ENCODE peak calls at places on chromosomes 1 and 21, in nine cellular contexts. U, W, V, O, E, D, N, Q and H are unnamed samples.

GRCh38 chr1:176241385-176242015 is 34.4 kb upstream of the COP1 start:
- DNase-seq in U (peak), W (peak), V (no peak), O (no peak), E (no peak), D (no peak), N (no peak), Q (peak), H (no peak)

GRCh38 chr1:85495556-85495955 is 30.6 kb upstream of the DDAH1 start:
- DNase-seq in U (peak), W (peak), V (peak), O (peak), E (no peak), D (no peak), N (no peak), Q (peak), H (peak)

GRCh38 chr21:42499430-42500106 is 3.5 kb upstream of the RSPH1 start:
- DNase-seq in U (no peak), W (no peak), V (no peak), O (no peak), E (peak), D (no peak), N (no peak), Q (no peak), H (no peak)

GRCh38 chr1:201602413-201603265 is 63.7 kb downstream of the NAV1 start:
- DNase-seq in U (peak), W (peak), V (no peak), O (no peak), E (no peak), D (no peak), N (no peak), Q (peak), H (no peak)

GRCh38 chr1:12059226-12059625 is 3.9 kb upstream of the TNFRSF8 start:
- DNase-seq in U (no peak), W (no peak), V (no peak), O (no peak), E (no peak), D (no peak), N (no peak), Q (no peak), H (no peak)

GRCh38 chr21:41950941-41951408 is 2.8 kb downstream of the C2CD2 start:
- DNase-seq in U (no peak), W (no peak), V (no peak), O (no peak), E (no peak), D (no peak), N (no peak), Q (no peak), H (no peak)

GRCh38 chr1:206734499-206735142 is 36.0 kb upstream of the IL19 start:
- DNase-seq in U (peak), W (no peak), V (no peak), O (no peak), E (peak), D (peak), N (no peak), Q (no peak), H (peak)

GRCh38 chr1:156295391-156295947 is at the start of gene GLMP:
- DNase-seq in U (peak), W (peak), V (peak), O (peak), E (peak), D (peak), N (no peak), Q (peak), H (peak)

GRCh38 chr1:207822602-207823451 is 71.0 kb downstream of the CD46 start:
- DNase-seq in U (peak), W (no peak), V (peak), O (peak), E (peak), D (peak), N (peak), Q (no peak), H (peak)

GRCh38 chr1:233005703-233006102 is 55.3 kb downstream of the NTPCR start:
- DNase-seq in U (peak), W (peak), V (no peak), O (no peak), E (no peak), D (no peak), N (no peak), Q (peak), H (no peak)

GRCh38 chr1:224203243-224204016 is 20.4 kb downstream of the DEGS1 start:
- DNase-seq in U (peak), W (peak), V (peak), O (no peak), E (no peak), D (peak), N (no peak), Q (peak), H (peak)

GRCh38 chr1:177753655-177754054 is 216.2 kb downstream of the SEC16B start:
- DNase-seq in U (no peak), W (no peak), V (no peak), O (no peak), E (no peak), D (no peak), N (no peak), Q (no peak), H (no peak)

GRCh38 chr1:229238674-229239415 is 32.1 kb upstream of the RAB4A start:
- DNase-seq in U (no peak), W (no peak), V (no peak), O (no peak), E (no peak), D (peak), N (no peak), Q (peak), H (no peak)

GRCh38 chr1:113917400-113918082 is 11.6 kb upstream of the HIPK1 start:
- DNase-seq in U (peak), W (no peak), V (no peak), O (no peak), E (no peak), D (no peak), N (no peak), Q (peak), H (no peak)

GRCh38 chr1:68571499-68571898 is 74.6 kb upstream of the DEPDC1 start:
- DNase-seq in U (peak), W (no peak), V (no peak), O (no peak), E (no peak), D (no peak), N (no peak), Q (peak), H (no peak)

GRCh38 chr1:157969693-157970485 is 23.6 kb upstream of the KIRREL1 start:
- DNase-seq in U (peak), W (peak), V (no peak), O (no peak), E (peak), D (peak), N (no peak), Q (peak), H (peak)

GRCh38 chr1:220426989-220427388 is 100.9 kb upstream of the MARK1 start:
- DNase-seq in U (no peak), W (no peak), V (no peak), O (no peak), E (no peak), D (peak), N (no peak), Q (peak), H (no peak)

GRCh38 chr1:112702067-112702395 is 4.9 kb downstream of the RHOC start:
- DNase-seq in U (no peak), W (no peak), V (no peak), O (no peak), E (no peak), D (no peak), N (no peak), Q (no peak), H (no peak)

GRCh38 chr1:145872421-145872891 is 13.2 kb downstream of the ANKRD35 start:
- DNase-seq in U (peak), W (peak), V (no peak), O (no peak), E (no peak), D (peak), N (no peak), Q (no peak), H (no peak)

GRCh38 chr21:20997633-20998455 is at the start of gene NCAM2:
- DNase-seq in U (peak), W (peak), V (peak), O (peak), E (peak), D (peak), N (no peak), Q (peak), H (peak)

GRCh38 chr1:190001187-190001586 is 476.5 kb downstream of the BRINP3 start:
- DNase-seq in U (peak), W (peak), V (no peak), O (no peak), E (no peak), D (no peak), N (no peak), Q (peak), H (no peak)

GRCh38 chr21:41766883-41767605 is at the start of gene RIPK4:
- DNase-seq in U (no peak), W (peak), V (peak), O (peak), E (peak), D (peak), N (no peak), Q (peak), H (peak)

GRCh38 chr1:226351709-226352108 is 42.7 kb upstream of the LIN9 start:
- DNase-seq in U (no peak), W (no peak), V (no peak), O (no peak), E (no peak), D (no peak), N (no peak), Q (no peak), H (no peak)

GRCh38 chr1:27343639-27344025 is 1.8 kb downstream of the SYTL1 start:
- DNase-seq in U (no peak), W (no peak), V (no peak), O (no peak), E (no peak), D (no peak), N (no peak), Q (no peak), H (no peak)

GRCh38 chr1:76379506-76379905 is 305.0 kb downstream of the ST6GALNAC3 start:
- DNase-seq in U (no peak), W (no peak), V (no peak), O (no peak), E (no peak), D (no peak), N (no peak), Q (peak), H (no peak)

DNA sequence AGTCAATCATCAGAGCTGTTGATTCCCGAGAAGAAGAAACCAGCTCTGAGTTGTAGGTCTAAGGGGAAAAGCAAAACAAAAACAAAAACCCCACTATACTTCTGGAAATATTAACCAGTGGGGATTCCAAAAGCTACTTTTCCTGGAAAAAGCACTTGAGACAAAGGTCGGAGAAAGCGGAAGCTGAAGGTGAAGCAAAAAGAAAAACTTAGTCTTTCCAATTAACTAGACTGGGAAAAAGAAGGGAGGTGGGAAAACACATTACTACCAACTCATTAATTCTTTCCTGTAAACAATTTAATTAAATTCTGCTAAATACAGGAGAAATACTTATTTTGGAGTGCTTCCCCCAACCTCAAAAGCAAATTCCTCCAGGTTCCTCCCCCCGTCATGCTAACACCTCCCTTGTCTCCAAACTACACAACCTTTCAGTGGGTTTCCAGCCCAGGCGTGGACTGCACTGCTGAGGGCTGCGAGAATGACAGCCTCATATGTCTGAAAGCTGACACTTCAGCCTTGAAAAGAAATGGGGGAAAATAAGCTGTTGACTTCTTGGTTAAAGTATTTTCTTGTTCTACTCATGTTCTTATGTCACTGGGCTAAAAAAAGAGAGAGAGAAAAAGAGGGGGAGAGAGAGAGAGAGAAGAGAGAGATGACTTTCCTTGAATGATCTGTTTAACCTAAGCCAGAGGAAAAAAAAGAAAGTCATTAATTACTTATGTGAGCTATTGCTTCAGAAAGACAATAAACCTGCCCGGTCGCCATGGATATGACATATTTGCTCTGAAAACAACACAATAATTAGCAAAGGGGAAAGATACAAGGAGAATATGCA is 5.1 kb downstream of the CASZ1 start:
- DNase-seq in U (no peak), W (no peak), V (no peak), O (no peak), E (no peak), D (no peak), N (no peak), Q (no peak), H (peak)
- H3K4me3 ChIP-seq in U (no peak), W (no peak), V (no peak), O (no peak), E (no peak), D (no peak), N (no peak), Q (no peak), H (no peak)

GRCh38 chr21:33645730-33646129 is 3.4 kb downstream of the ITSN1 start:
- DNase-seq in U (no peak), W (no peak), V (no peak), O (no peak), E (no peak), D (no peak), N (no peak), Q (no peak), H (no peak)

GRCh38 chr21:33642027-33642895 is at the start of gene ITSN1:
- DNase-seq in U (peak), W (peak), V (peak), O (peak), E (peak), D (peak), N (peak), Q (peak), H (peak)

GRCh38 chr21:33642896-33643657 is 776 bp downstream of the ITSN1 start:
- DNase-seq in U (peak), W (no peak), V (peak), O (peak), E (peak), D (peak), N (no peak), Q (peak), H (peak)

GRCh38 chr21:33643658-33644311 is 1.5 kb downstream of the ITSN1 start:
- DNase-seq in U (peak), W (peak), V (no peak), O (no peak), E (peak), D (peak), N (no peak), Q (peak), H (no peak)

DNA sequence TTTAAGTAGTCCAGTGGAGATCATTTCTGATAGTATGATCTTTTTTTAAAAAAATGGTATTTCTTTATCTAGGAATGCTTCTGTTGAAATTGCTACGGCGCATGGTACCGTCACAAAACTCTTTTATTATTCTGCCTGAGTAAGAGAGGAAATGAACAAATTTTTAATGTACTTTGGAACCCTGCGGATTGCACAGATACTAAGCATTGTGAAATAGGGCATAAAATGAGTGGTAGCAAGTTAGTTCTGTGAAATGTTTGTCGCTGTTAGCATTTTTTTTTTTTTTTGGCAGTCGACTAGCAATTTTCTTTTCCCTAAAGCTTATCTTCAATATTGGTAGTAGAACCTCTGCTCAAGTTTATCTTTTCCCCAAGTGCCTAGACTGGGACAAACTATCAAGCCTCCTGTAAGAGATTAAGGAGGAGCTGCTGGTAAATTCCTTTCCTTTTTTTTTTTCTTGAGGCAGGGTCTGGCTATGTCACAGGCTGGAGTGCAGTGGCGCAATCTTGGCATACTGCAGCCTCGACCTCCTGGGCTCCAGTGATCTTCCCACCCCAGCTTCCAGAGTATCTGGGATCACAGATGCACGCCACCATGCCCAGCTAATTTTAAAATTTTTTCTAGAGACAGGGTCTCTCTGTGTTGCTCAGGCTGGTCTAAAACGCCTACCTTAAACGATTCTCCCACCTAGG is 2.2 kb downstream of the ITSN1 start:
- DNase-seq in U (peak), W (peak), V (no peak), O (no peak), E (no peak), D (no peak), N (no peak), Q (peak), H (peak)
- H3K4me3 ChIP-seq in U (peak), W (peak), V (peak), O (no peak), E (peak), D (no peak), N (no peak), Q (peak), H (no peak)

DNA sequence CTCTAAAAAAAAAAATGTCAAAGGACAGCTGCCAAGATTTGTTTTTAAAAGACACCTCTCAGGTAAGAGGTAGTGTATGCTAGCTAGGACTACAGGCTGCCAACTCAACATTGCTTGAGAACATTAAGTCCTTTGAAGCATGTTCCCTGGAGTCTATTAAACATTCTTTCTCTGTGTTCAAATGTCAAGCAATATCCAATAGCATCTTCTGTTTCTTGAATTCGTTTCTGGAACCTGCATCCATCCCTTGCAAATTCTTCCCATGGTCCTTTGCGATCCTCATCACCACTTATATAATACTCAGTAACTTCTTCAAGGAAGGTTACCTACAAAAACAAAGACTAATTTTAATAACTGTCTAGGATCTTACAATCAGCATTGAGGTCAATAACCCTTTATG is 5.6 kb downstream of the PPP1R15B start:
- DNase-seq in U (peak), W (no peak), V (no peak), O (no peak), E (no peak), D (no peak), N (no peak), Q (no peak), H (no peak)
- H3K4me3 ChIP-seq in U (peak), W (no peak), V (peak), O (no peak), E (no peak), D (no peak), N (peak), Q (peak), H (no peak)

GRCh38 chr1:36175137-36176095 is 19.5 kb downstream of the MAP7D1 start:
- DNase-seq in U (peak), W (peak), V (no peak), O (no peak), E (peak), D (peak), N (no peak), Q (peak), H (no peak)

GRCh38 chr1:36179220-36179600 is 23.2 kb downstream of the MAP7D1 start:
- DNase-seq in U (no peak), W (no peak), V (no peak), O (no peak), E (no peak), D (no peak), N (no peak), Q (no peak), H (no peak)

GRCh38 chr1:36176151-36176949 is 20.4 kb downstream of the MAP7D1 start:
- DNase-seq in U (no peak), W (no peak), V (no peak), O (no peak), E (no peak), D (no peak), N (no peak), Q (no peak), H (no peak)

GRCh38 chr1:36177589-36178463 is 21.9 kb downstream of the MAP7D1 start:
- DNase-seq in U (no peak), W (no peak), V (no peak), O (no peak), E (no peak), D (no peak), N (no peak), Q (no peak), H (no peak)

GRCh38 chr1:36178479-36179219 is 22.7 kb downstream of the MAP7D1 start:
- DNase-seq in U (no peak), W (no peak), V (peak), O (peak), E (peak), D (peak), N (no peak), Q (no peak), H (peak)
- H3K4me3 ChIP-seq in U (no peak), W (no peak), V (peak), O (no peak), E (no peak), D (peak), N (no peak), Q (no peak), H (no peak)

DNA sequence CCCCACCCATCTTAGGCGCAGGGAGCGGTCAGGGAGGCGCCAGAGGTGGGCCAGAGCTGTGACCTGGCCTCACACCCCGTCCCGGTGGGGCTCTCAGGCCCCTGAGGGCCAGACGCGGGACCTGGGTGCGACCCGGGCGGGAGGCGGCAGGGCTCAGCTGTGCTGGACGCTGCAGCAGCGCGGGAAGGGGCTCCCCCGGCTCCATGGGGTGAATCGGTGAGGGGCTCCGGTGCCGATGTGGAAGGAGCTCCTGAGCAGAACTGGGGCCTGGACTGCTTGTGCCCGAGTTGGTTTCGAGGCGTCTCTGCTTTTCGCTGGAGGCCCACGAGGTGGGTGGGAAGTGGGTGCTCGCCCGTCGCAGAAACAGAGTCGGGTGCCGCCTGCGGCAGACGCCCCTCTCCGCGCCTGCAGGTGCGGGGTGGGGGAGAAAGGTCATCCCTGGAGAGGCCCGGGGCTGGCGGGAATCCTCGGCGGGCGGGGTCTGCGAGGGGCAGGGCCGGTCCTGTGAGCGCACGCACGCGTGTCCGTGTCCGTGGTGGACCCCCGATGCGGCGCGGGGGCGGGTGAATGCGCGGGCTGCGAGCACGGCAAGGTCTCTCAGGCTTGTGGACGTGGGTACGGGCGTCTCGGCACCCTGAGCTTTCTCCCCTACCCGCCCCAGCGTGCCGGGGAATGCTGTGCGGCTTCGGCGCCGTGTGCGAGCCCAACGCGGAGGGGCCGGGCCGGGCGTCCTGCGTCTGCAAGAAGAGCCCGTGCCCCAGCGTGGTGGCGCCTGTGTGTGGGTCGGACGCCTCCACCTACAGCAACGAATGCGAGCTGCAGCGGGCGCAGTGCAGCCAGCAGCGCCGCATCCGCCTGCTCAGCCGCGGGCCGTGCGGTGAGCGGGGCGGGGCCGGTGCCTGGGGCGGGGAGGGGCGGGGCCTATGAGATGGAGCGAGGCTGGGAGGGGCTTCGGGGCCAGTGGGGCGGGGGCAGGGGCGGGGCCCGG is 20.4 kb downstream of the AGRN start:
- DNase-seq in U (peak), W (peak), V (peak), O (peak), E (peak), D (peak), N (no peak), Q (peak), H (peak)
- H3K4me3 ChIP-seq in U (peak), W (peak), V (peak), O (no peak), E (peak), D (peak), N (peak), Q (peak), H (no peak)